ENCODE peak calls at places on chromosomes 7 and 10, in four cellular contexts. J, H, X and O are unnamed samples.
A peak's percentile ranks its signal among the peaks of the same experiment; 100 is the strongest.

GRCh38 chr7:82183633-82184032 is 259.9 kb downstream of the CACNA2D1 start:
- DNase-seq in J (no peak), H (no peak), X (no peak), O (no peak)

GRCh38 chr10:96856317-96856716 is 24.2 kb downstream of the LCOR start:
- DNase-seq in J (no peak), H (no peak), X (no peak), O (no peak)

GRCh38 chr7:153193144-153193595 is 433.6 kb downstream of the ACTR3B start:
- DNase-seq in J (no peak), H (no peak), X (peak; percentile 28), O (peak; percentile 43)

GRCh38 chr7:137081276-137081675 is 212.8 kb downstream of the CHRM2 start:
- DNase-seq in J (no peak), H (no peak), X (no peak), O (no peak)

GRCh38 chr10:22489975-22490374 is 144.7 kb downstream of the SPAG6 start:
- DNase-seq in J (no peak), H (no peak), X (no peak), O (no peak)

GRCh38 chr10:51063659-51064535 is 10.4 kb upstream of the PRKG1 start:
- DNase-seq in J (peak; percentile 31), H (no peak), X (no peak), O (no peak)

GRCh38 chr7:47503283-47503682 is 78.6 kb downstream of the TNS3 start:
- DNase-seq in J (no peak), H (peak; percentile 9), X (no peak), O (no peak)

GRCh38 chr7:18521236-18521589 is 25.7 kb downstream of the HDAC9 start:
- DNase-seq in J (no peak), H (no peak), X (no peak), O (no peak)

GRCh38 chr7:46764100-46764941 is 817.6 kb downstream of the TNS3 start:
- DNase-seq in J (peak; percentile 92), H (no peak), X (no peak), O (no peak)

GRCh38 chr10:20473361-20473760 is 423.8 kb downstream of the NEBL start:
- DNase-seq in J (no peak), H (no peak), X (no peak), O (no peak)

GRCh38 chr7:30502470-30503251 is 2.0 kb downstream of the GGCT start:
- DNase-seq in J (no peak), H (no peak), X (no peak), O (no peak)

GRCh38 chr7:103949374-103949773 is 40.1 kb downstream of the RELN start:
- DNase-seq in J (no peak), H (no peak), X (no peak), O (no peak)